ENCODE peak calls at places on chromosome 13, in four cellular contexts. V, J, F and M are unnamed samples.

GRCh38 chr13:66780814-66781213 is 449.3 kb downstream of the PCDH9 start:
- DNase-seq in V (no peak), J (no peak), F (no peak), M (no peak)

GRCh38 chr13:27820524-27821482 is 28.5 kb downstream of the GSX1 start:
- DNase-seq in V (no peak), J (no peak), F (no peak), M (no peak)

GRCh38 chr13:99974939-99975561 is 3.5 kb upstream of the ZIC5 start:
- DNase-seq in V (no peak), J (no peak), F (no peak), M (no peak)

GRCh38 chr13:46962286-46962941 is 65.6 kb upstream of the HTR2A start:
- DNase-seq in V (no peak), J (no peak), F (no peak), M (no peak)

GRCh38 chr13:21326155-21327030 is 132.7 kb downstream of the ZDHHC20 start:
- DNase-seq in V (peak), J (no peak), F (peak), M (no peak)

GRCh38 chr13:101341464-101341863 is 74.8 kb downstream of the NALCN start:
- DNase-seq in V (no peak), J (no peak), F (no peak), M (no peak)

GRCh38 chr13:80084086-80084676 is 256.7 kb downstream of the SPRY2 start:
- DNase-seq in V (no peak), J (no peak), F (peak), M (no peak)

GRCh38 chr13:32674503-32674902 is 88.3 kb downstream of the PDS5B start:
- DNase-seq in V (no peak), J (no peak), F (no peak), M (no peak)

GRCh38 chr13:32881792-32882175 is 134.4 kb upstream of the KL start:
- DNase-seq in V (no peak), J (no peak), F (no peak), M (no peak)

GRCh38 chr13:25971499-25972145 is 80.2 kb downstream of the SHISA2 start:
- DNase-seq in V (no peak), J (no peak), F (no peak), M (no peak)

GRCh38 chr13:20814224-20814910 is 40.6 kb upstream of the EEF1AKMT1 start:
- DNase-seq in V (peak), J (no peak), F (peak), M (no peak)

GRCh38 chr13:51637852-51638496 is 53.7 kb downstream of the WDFY2 start:
- DNase-seq in V (no peak), J (no peak), F (no peak), M (no peak)

GRCh38 chr13:40402931-40403412 is 263.5 kb downstream of the FOXO1 start:
- DNase-seq in V (peak), J (no peak), F (peak), M (no peak)

GRCh38 chr13:28412981-28413380 is 81.9 kb downstream of the FLT1 start:
- DNase-seq in V (no peak), J (no peak), F (no peak), M (no peak)

GRCh38 chr13:40503966-40504591 is 162.4 kb downstream of the FOXO1 start:
- DNase-seq in V (no peak), J (no peak), F (peak), M (no peak)

GRCh38 chr13:40468227-40468838 is 198.1 kb downstream of the FOXO1 start:
- DNase-seq in V (no peak), J (no peak), F (no peak), M (no peak)

GRCh38 chr13:20159646-20160345 is 1.1 kb downstream of the GJA3 start:
- DNase-seq in V (no peak), J (no peak), F (no peak), M (no peak)

GRCh38 chr13:28401303-28402056 is 93.4 kb downstream of the FLT1 start:
- DNase-seq in V (no peak), J (no peak), F (no peak), M (no peak)

GRCh38 chr13:57326532-57326931 is 159.5 kb downstream of the PRR20E start:
- DNase-seq in V (no peak), J (no peak), F (no peak), M (no peak)

GRCh38 chr13:24842533-24843278 is 78.7 kb downstream of the RNF17 start:
- DNase-seq in V (no peak), J (no peak), F (no peak), M (no peak)

GRCh38 chr13:45119469-45119989 is 781 bp upstream of the GTF2F2 start:
- DNase-seq in V (no peak), J (peak), F (peak), M (no peak)

GRCh38 chr13:41511827-41512226 is 54.5 kb downstream of the RGCC start:
- DNase-seq in V (no peak), J (no peak), F (no peak), M (no peak)

GRCh38 chr13:48862572-48862971 is 113.1 kb upstream of the FNDC3A start:
- DNase-seq in V (no peak), J (no peak), F (no peak), M (no peak)

GRCh38 chr13:97478247-97478646 is 44.3 kb downstream of the RAP2A start:
- DNase-seq in V (no peak), J (no peak), F (no peak), M (no peak)

GRCh38 chr13:114099191-114099590 is 33.2 kb downstream of the RASA3 start:
- DNase-seq in V (peak), J (no peak), F (peak), M (no peak)

GRCh38 chr13:102536695-102537485 is 59.9 kb upstream of the TPP2 start:
- DNase-seq in V (no peak), J (no peak), F (no peak), M (no peak)

GRCh38 chr13:67139551-67139950 is 90.6 kb downstream of the PCDH9 start:
- DNase-seq in V (no peak), J (no peak), F (no peak), M (no peak)

GRCh38 chr13:65914707-65915106 is 1315.4 kb downstream of the PCDH9 start:
- DNase-seq in V (no peak), J (no peak), F (no peak), M (no peak)

GRCh38 chr13:31919241-31919640 is 112.3 kb upstream of the FRY start:
- DNase-seq in V (no peak), J (no peak), F (no peak), M (no peak)

GRCh38 chr13:67515895-67516294 is 285.8 kb upstream of the PCDH9 start:
- DNase-seq in V (no peak), J (no peak), F (peak), M (no peak)